ENCODE peak calls at places on chromosomes 12 and 14, in ten cellular contexts. D is iris pigment epithelial cell; I is RWPE1; L is activated naive CD8-positive, alpha-beta T cell treated with anti-CD3 and anti-CD28 coated beads, Interleukin-2, amount 50 U/mL, for 16 hours; H is HS-5; O is activated CD8-positive, alpha-beta T cell treated with anti-CD3 and anti-CD28 coated beads for 36 hours; Q is NCI-H748 treated with DMSO at 0.1 percent for 48 hours; T is tibial nerve; F is B cell; S is non-pigmented ciliary epithelial cell. M is an unnamed sample.

GRCh38 chr14:31659278-31659677 is 98.1 kb downstream of the NUBPL start:
- DNase-seq in H (no peak), T (no peak), D (peak), O (no peak), Q (no peak), L (no peak), F (no peak), S (no peak), I (no peak), M (no peak)

GRCh38 chr12:92363295-92364146 is 217.9 kb upstream of the BTG1 start:
- DNase-seq in I (no peak), D (peak), S (no peak), O (peak), H (no peak), T (peak), Q (no peak), L (no peak), F (peak), M (peak)

GRCh38 chr14:89429206-89430091 is 12.4 kb upstream of the FOXN3 start:
- DNase-seq in I (no peak), S (no peak), T (no peak), L (no peak), D (no peak), H (no peak), F (no peak), Q (peak), O (peak), M (no peak)

GRCh38 chr14:103130965-103131364 is 7.7 kb downstream of the TNFAIP2 start:
- DNase-seq in F (no peak), T (no peak), Q (no peak), I (peak), O (no peak), H (no peak), S (no peak), D (peak), L (no peak), M (peak)

GRCh38 chr14:104392001-104392395 is 187.6 kb upstream of the C14orf180 start:
- DNase-seq in S (no peak), I (no peak), O (peak), Q (no peak), H (no peak), D (no peak), F (no peak), L (no peak), T (no peak), M (no peak)

GRCh38 chr14:93160353-93160801 is 24.3 kb downstream of the MOAP1 start:
- DNase-seq in L (no peak), Q (no peak), S (no peak), D (peak), T (no peak), I (peak), H (no peak), O (peak), F (no peak), M (no peak)

GRCh38 chr14:98368214-98368613 is 903.8 kb downstream of the BCL11B start:
- DNase-seq in Q (no peak), F (no peak), S (no peak), L (no peak), T (no peak), O (no peak), H (no peak), I (no peak), D (no peak), M (no peak)

GRCh38 chr12:114342651-114343050 is 63.3 kb downstream of the TBX5 start:
- DNase-seq in L (no peak), F (no peak), O (no peak), D (no peak), T (no peak), I (no peak), S (no peak), Q (no peak), H (no peak), M (peak)

GRCh38 chr14:83940253-83940652 is 1589.7 kb upstream of the FLRT2 start:
- DNase-seq in H (no peak), Q (no peak), I (no peak), T (no peak), O (no peak), L (no peak), S (no peak), F (no peak), D (no peak), M (no peak)

GRCh38 chr12:117522559-117522958 is 161.1 kb upstream of the NOS1 start:
- DNase-seq in S (no peak), Q (no peak), D (no peak), H (no peak), L (no peak), O (no peak), T (no peak), I (no peak), F (peak), M (no peak)

GRCh38 chr12:106118-106561 is 39.6 kb downstream of the IQSEC3 start:
- DNase-seq in H (no peak), S (no peak), T (no peak), L (no peak), Q (no peak), D (no peak), I (no peak), O (no peak), F (no peak), M (no peak)

GRCh38 chr12:104555650-104556049 is 98.9 kb downstream of the CHST11 start:
- DNase-seq in D (no peak), L (no peak), H (no peak), F (peak), S (no peak), O (no peak), T (no peak), I (no peak), Q (no peak), M (no peak)

GRCh38 chr14:68176687-68177086 is 357.1 kb downstream of the RAD51B start:
- DNase-seq in F (no peak), H (no peak), I (no peak), S (no peak), D (no peak), L (no peak), O (no peak), Q (no peak), T (no peak), M (no peak)

GRCh38 chr14:100450736-100451135 is 127.6 kb downstream of the SLC25A47 start:
- DNase-seq in I (no peak), L (no peak), T (no peak), S (no peak), D (no peak), Q (no peak), O (no peak), H (no peak), F (no peak), M (no peak)

GRCh38 chr14:19878029-19878642 is 3.2 kb downstream of the OR4K2 start:
- DNase-seq in T (no peak), Q (no peak), D (peak), H (peak), L (no peak), F (no peak), S (no peak), O (no peak), I (no peak), M (no peak)

GRCh38 chr12:51592034-51592705 is 1.1 kb downstream of the SCN8A start:
- DNase-seq in S (peak), H (peak), T (no peak), D (peak), I (no peak), Q (no peak), L (no peak), F (no peak), O (no peak), M (peak)

GRCh38 chr12:57765698-57766463 is 997 bp downstream of the CYP27B1 start:
- DNase-seq in D (no peak), L (no peak), I (no peak), O (no peak), S (no peak), F (no peak), Q (no peak), T (no peak), H (no peak), M (no peak)

GRCh38 chr12:19222566-19222965 is 93.0 kb downstream of the PLEKHA5 start:
- DNase-seq in D (peak), T (no peak), H (no peak), F (no peak), O (no peak), Q (no peak), L (no peak), S (no peak), I (no peak), M (no peak)

GRCh38 chr14:72714094-72714493 is 179.8 kb downstream of the DPF3 start:
- DNase-seq in I (no peak), S (no peak), O (peak), L (no peak), H (no peak), T (no peak), F (peak), Q (no peak), D (no peak), M (no peak)

GRCh38 chr12:27818421-27818918 is 38.4 kb upstream of the MANSC4 start:
- DNase-seq in Q (peak), H (no peak), L (no peak), D (peak), I (no peak), T (no peak), S (no peak), F (no peak), O (no peak), M (no peak)